ENCODE peak calls at places on chromosome 4, in six cellular contexts. O is H9, C is IMR-90, U is trophoblast cell, K is H1, I is mesenchymal stem cell. H is an unnamed sample. For H3K4me1 and H3K9me3, the result is how much of the 10 kb centered on the place peaks cover.

GRCh38 chr4:38610844-38611550 is 53.0 kb upstream of the KLF3 start:
- DNase-seq in O (no peak), C (no peak), U (no peak), K (no peak), I (no peak), H (no peak)

GRCh38 chr4:150139297-150139696 is 61.1 kb downstream of the DCLK2 start:
- DNase-seq in O (no peak), C (no peak), U (no peak), K (no peak), I (no peak), H (no peak)

GRCh38 chr4:5200546-5200945 is 149.3 kb downstream of the STK32B start:
- DNase-seq in O (no peak), C (peak), U (no peak), K (no peak), I (no peak), H (no peak)

GRCh38 chr4:86013623-86014022 is 346.2 kb downstream of the MAPK10 start:
- DNase-seq in O (no peak), C (peak), U (peak), K (no peak), I (no peak), H (no peak)

GRCh38 chr4:26239796-26240195 is 81.0 kb upstream of the RBPJ start:
- DNase-seq in O (no peak), C (no peak), U (no peak), K (no peak), I (no peak), H (no peak)

GRCh38 chr4:118417325-118417724 is 64.5 kb upstream of the PRSS12 start:
- DNase-seq in O (no peak), C (peak), U (no peak), K (no peak), I (no peak), H (no peak)

GRCh38 chr4:182829196-182829595 is 88.0 kb downstream of the DCTD start:
- DNase-seq in O (no peak), C (no peak), U (no peak), K (no peak), I (no peak), H (no peak)

GRCh38 chr4:145178740-145179139 is 1.6 kb downstream of the OTUD4 start:
- DNase-seq in O (no peak), C (no peak), U (no peak), K (no peak), I (peak), H (no peak)

GRCh38 chr4:54661156-54661555 is 3.4 kb downstream of the KIT start:
- DNase-seq in O (no peak), C (peak), U (peak), K (no peak), I (peak), H (no peak)

GRCh38 chr4:153785830-153786721 is 2.8 kb downstream of the SFRP2 start:
- DNase-seq in O (no peak), C (peak), U (peak), K (no peak), I (peak), H (no peak)

GRCh38 chr4:89492476-89493110 is 185.0 kb upstream of the GPRIN3 start:
- DNase-seq in O (no peak), C (peak), U (peak), K (no peak), I (peak), H (no peak)

GRCh38 chr4:3479358-3480101 is 16.4 kb downstream of the DOK7 start:
- DNase-seq in O (no peak), C (no peak), U (no peak), K (no peak), I (no peak), H (no peak)

GRCh38 chr4:8725071-8725841 is 132.7 kb downstream of the CPZ start:
- DNase-seq in O (peak), C (no peak), U (no peak), K (peak), I (no peak), H (no peak)

GRCh38 chr4:86376850-86377249 is 17.0 kb upstream of the MAPK10 start:
- DNase-seq in O (no peak), C (peak), U (peak), K (no peak), I (no peak), H (no peak)

GRCh38 chr4:128823025-128823661 is 13.6 kb downstream of the JADE1 start:
- DNase-seq in O (no peak), C (peak), U (peak), K (no peak), I (peak), H (no peak)

GRCh38 chr4:137267024-137267423 is 265.3 kb downstream of the PCDH18 start:
- DNase-seq in O (no peak), C (peak), U (peak), K (no peak), I (no peak), H (no peak)

GRCh38 chr4:4488405-4489404 is 53.1 kb downstream of the STX18 start:
- DNase-seq in O (peak), C (peak), U (peak), K (peak), I (peak), H (peak)

GRCh38 chr4:86181585-86181984 is 178.3 kb downstream of the MAPK10 start:
- DNase-seq in O (no peak), C (peak), U (no peak), K (no peak), I (peak), H (no peak)

GRCh38 chr4:147780137-147780777 is 48.4 kb downstream of the ARHGAP10 start:
- DNase-seq in O (no peak), C (no peak), U (no peak), K (no peak), I (peak), H (no peak)

GRCh38 chr4:7418131-7418943 is 16.4 kb downstream of the PSAPL1 start:
- DNase-seq in O (peak), C (no peak), U (no peak), K (peak), I (no peak), H (no peak)

GRCh38 chr4:108560624-108561023 is 59.8 kb upstream of the RPL34 start:
- DNase-seq in O (no peak), C (no peak), U (no peak), K (no peak), I (peak), H (no peak)

GRCh38 chr4:148790691-148791090 is 348.5 kb upstream of the NR3C2 start:
- DNase-seq in O (no peak), C (peak), U (peak), K (no peak), I (no peak), H (no peak)

GRCh38 chr4:163568835-163569234 is 74.3 kb downstream of the TMA16 start:
- DNase-seq in O (no peak), C (no peak), U (no peak), K (no peak), I (no peak), H (no peak)

GRCh38 chr4:99405433-99406115 is 29.6 kb downstream of the ADH7 start:
- DNase-seq in O (peak), C (peak), U (peak), K (peak), I (peak), H (peak)

GRCh38 chr4:38318737-38319455 is 345.1 kb upstream of the KLF3 start:
- DNase-seq in O (peak), C (peak), U (peak), K (peak), I (peak), H (peak)

GRCh38 chr4:56181140-56181950 is 205.9 kb downstream of the AASDH start:
- DNase-seq in O (no peak), C (no peak), U (no peak), K (no peak), I (no peak), H (no peak)

GRCh38 chr4:156998500-156999174 is 27.0 kb upstream of the PDGFC start:
- DNase-seq in O (peak), C (no peak), U (no peak), K (no peak), I (no peak), H (no peak)

GRCh38 chr4:48173055-48173991 is 39.3 kb upstream of the TXK start:
- DNase-seq in O (peak), C (peak), U (peak), K (no peak), I (peak), H (no peak)

GRCh38 chr4:108512615-108513505 is 107.5 kb upstream of the RPL34 start:
- DNase-seq in O (peak), C (peak), U (peak), K (peak), I (peak), H (peak)

GRCh38 chr4:163090997-163091684 is 75.5 kb downstream of the NAF1 start:
- DNase-seq in O (no peak), C (no peak), U (no peak), K (no peak), I (no peak), H (no peak)

GRCh38 chr4:41976775-41977516 is 4.6 kb upstream of the DCAF4L1 start:
- DNase-seq in O (no peak), C (peak), U (no peak), K (no peak), I (peak), H (no peak)

GRCh38 chr4:41346306-41347061 is 89.8 kb downstream of the UCHL1 start:
- DNase-seq in O (no peak), C (no peak), U (no peak), K (no peak), I (peak), H (no peak)

GRCh38 chr4:39166177-39166576 is 16.2 kb upstream of the WDR19 start:
- DNase-seq in O (no peak), C (no peak), U (no peak), K (no peak), I (no peak), H (no peak)

DNA sequence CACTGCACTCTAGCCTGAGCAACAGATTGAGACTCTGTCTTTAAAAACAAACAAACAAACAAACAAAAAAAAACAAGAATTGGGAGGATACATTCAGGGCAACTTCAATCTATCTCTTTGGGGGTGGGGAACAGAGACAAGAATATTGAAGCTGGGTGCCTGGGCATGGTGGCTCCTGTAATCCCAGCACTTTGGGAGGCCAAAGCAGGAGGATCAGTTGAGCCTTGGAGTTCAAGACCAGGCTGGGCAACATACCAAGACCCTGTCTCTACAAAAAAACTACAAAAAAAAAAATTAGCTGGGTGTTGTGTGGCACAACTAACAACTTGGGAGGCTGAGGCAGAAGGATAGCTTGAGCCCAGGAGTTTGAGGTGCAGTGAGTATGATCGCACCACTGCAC is 1.2 kb downstream of the LETM1 start:
- DNase-seq in O (no peak), C (no peak), U (no peak), K (no peak), I (no peak), H (no peak)
- H3K23ac ChIP-seq in O (no peak), C (peak), U (no peak), K (no peak), I (no peak), H (no peak)

DNA sequence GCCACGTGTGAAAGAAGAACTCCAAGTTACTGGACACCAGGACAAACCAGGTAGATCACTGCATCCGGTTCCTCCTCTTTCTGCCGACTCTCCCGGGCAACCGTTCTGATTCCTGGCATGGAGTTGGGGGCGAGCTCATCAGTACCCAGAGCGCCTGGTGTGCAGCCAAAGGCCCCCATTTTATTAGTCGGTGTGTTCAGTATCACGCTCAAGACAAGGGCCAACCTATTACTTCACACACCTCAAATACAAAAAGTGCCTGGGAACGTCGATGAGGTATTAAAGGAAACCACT is 2.8 kb upstream of the CTBP1 start:
- DNase-seq in O (no peak), C (no peak), U (no peak), K (no peak), I (no peak), H (no peak)
- H3K4me1 ChIP-seq in O (under half), C (under half), U (under half), K (under half), I (under half), H (under half)

DNA sequence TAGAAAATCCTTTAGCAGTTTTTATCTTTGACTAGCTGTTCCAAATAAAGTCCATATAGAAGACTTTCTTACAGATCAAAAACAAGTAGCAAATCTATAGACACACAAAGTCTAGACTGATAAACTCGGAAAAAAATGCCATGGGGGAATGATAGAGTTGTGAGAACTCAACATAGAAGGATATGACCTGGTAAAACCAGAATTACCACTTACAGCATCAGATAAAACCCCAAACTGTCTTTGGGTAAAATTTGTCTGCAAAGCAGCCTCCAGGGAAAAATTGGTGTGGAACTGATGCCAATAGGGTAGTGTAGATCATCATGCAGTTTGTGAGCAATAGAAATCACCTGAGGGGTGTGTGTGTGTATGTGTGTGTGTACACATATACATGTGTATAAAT is 579.1 kb downstream of the SPOCK3 start:
- DNase-seq in O (no peak), C (no peak), U (peak), K (no peak), I (no peak), H (no peak)
- H3K9me3 ChIP-seq in O (under half), C (under half), U (under half), K (under half), I (under half), H (under half)

GRCh38 chr4:160233141-160233540 is 1130.3 kb downstream of the RAPGEF2 start:
- DNase-seq in O (no peak), C (no peak), U (no peak), K (no peak), I (no peak), H (no peak)
- H3K23ac ChIP-seq in O (no peak), C (no peak), U (no peak), K (no peak), I (no peak), H (no peak)

DNA sequence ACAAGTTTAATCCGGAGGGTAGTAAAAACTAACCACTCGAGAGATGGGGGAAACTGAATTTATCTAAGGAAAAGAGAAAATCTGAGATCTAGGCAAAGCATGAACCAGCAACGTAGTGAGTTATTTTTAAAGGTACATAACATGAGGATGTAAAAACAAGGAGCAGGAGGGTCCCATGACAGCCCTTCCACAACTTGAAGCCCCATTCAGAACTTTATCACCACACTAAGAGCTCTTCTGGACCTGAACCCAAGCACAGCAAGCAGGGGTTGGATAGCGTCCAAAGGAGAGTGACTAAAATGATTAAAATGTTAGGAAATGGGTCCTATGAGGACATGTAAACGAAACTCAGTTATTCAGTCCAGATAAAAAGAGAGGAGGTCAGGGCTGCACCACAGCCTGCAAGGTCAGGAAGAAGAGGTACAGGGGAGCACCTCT is 16.2 kb downstream of the SH3RF1 start:
- DNase-seq in O (no peak), C (peak), U (no peak), K (no peak), I (peak), H (no peak)
- H3K4me1 ChIP-seq in O (under half), C (under half), U (under half), K (under half), I (under half), H (under half)

DNA sequence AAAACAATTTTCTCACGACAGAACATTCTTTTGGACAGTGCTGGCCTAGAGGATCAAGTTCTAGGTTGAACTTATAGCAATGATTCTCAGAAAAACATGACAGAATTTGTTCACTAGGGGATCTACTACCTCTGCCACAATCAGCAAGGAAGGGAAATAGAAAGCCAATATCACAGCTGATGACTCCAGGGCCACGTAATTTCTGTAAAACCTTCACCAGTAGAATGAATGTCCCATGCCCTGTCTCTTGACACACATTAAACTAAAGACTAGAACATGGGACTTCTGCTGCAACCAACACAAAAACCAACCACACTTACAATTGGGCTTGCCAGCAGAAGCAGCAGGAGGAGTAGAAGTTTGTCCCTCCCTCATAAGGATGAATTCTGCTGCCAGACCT is 86.0 kb upstream of the NPFFR2 start:
- DNase-seq in O (no peak), C (no peak), U (no peak), K (no peak), I (no peak), H (no peak)
- H3K9me3 ChIP-seq in O (under half), C (under half), U (under half), K (under half), I (under half), H (under half)

GRCh38 chr4:73836373-73837269 is at the start of gene CXCL6:
- DNase-seq in O (peak), C (no peak), U (no peak), K (peak), I (peak), H (peak)
- H3K23ac ChIP-seq in O (no peak), C (no peak), U (no peak), K (no peak), I (peak), H (no peak)

DNA sequence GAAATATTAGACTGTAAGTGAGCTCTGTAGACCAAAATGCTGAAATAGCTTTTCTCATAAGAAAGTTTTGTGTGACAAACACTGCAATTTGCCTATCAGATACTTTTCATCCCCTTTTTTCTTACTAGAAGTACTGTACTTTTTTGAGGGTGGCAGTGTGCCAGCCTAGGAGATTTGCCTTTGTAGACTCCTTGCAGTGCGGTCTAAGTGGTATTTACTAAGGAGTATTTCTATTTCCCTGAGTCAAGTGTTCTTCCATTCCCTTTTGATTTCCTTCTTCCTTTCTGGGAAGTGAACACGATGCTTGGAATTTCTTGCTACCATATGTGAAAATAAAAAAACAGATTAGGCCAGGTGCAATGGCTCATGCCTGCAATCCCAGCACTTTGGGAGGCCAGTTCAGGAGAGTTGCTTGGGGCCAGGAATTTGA is 34.6 kb downstream of the PDLIM5 start:
- DNase-seq in O (no peak), C (peak), U (peak), K (no peak), I (peak), H (no peak)
- H3K4me1 ChIP-seq in O (under half), C (under half), U (under half), K (under half), I (under half), H (under half)